ENCODE peak calls at places on chromosomes 6 and 20, in six cellular contexts. H is choroid plexus epithelial cell, Y is amniotic epithelial cell, I is psoas muscle, P is D341Med, C is NCI-H2171. T is an unnamed sample.

GRCh38 chr6:31725502-31726350 is 2.6 kb downstream of the MPIG6B start:
- DNase-seq in H (no peak), Y (peak; percentile 90), P (no peak), C (no peak), I (no peak), T (peak; percentile 40)

GRCh38 chr20:24795444-24795843 is 153.6 kb upstream of the CST7 start:
- DNase-seq in Y (no peak), P (no peak), C (no peak), H (no peak), I (no peak), T (peak; percentile 28)

GRCh38 chr6:53873922-53874321 is 79.1 kb downstream of the LRRC1 start:
- DNase-seq in H (peak; percentile 2), Y (peak; percentile 52), C (no peak), I (no peak), P (no peak), T (peak; percentile 24)

GRCh38 chr6:3844097-3844463 is 5.1 kb upstream of the FAM50B start:
- DNase-seq in C (no peak), Y (no peak), P (no peak), I (no peak), H (peak; percentile 69), T (peak; percentile 68)

GRCh38 chr6:7672066-7673062 is 53.5 kb upstream of the BMP6 start:
- DNase-seq in P (peak; percentile 51), Y (no peak), C (no peak), H (no peak), I (no peak), T (no peak)

GRCh38 chr6:49570474-49571079 is 20.1 kb downstream of the C6orf141 start:
- DNase-seq in Y (peak; percentile 73), C (no peak), H (peak; percentile 66), I (no peak), P (no peak), T (peak; percentile 60)

GRCh38 chr6:36829919-36830544 is 9.2 kb downstream of the CPNE5 start:
- DNase-seq in Y (no peak), I (peak; percentile 68), H (no peak), C (peak; percentile 38), P (no peak), T (no peak)

GRCh38 chr6:24721461-24722215 is 2.7 kb upstream of the C6orf62 start:
- DNase-seq in C (peak; percentile 96), P (no peak), I (peak; percentile 88), H (no peak), Y (peak; percentile 84), T (no peak)

GRCh38 chr20:63520939-63521601 is 505 bp downstream of the PPDPF start:
- DNase-seq in P (peak; percentile 87), Y (peak; percentile 38), H (peak; percentile 69), C (peak; percentile 55), I (peak; percentile 66), T (peak; percentile 62)

GRCh38 chr6:89313006-89313405 is 2.1 kb downstream of the GABRR2 start:
- DNase-seq in H (peak; percentile 61), C (no peak), Y (peak; percentile 57), I (no peak), P (no peak), T (peak; percentile 72)

GRCh38 chr20:43991264-43991663 is 76.6 kb downstream of the TOX2 start:
- DNase-seq in I (no peak), Y (no peak), C (no peak), P (no peak), H (no peak), T (no peak)